ENCODE peak calls at places on chromosomes 6 and 20, in six cellular contexts. One of them, this sample, is unnamed.
A peak's percentile ranks its signal among the peaks of the same experiment; 100 is the strongest.

GRCh38 chr6:67265996-67266768 is 1368.9 kb upstream of the ADGRB3 start:
- DNase-seq in GOT3: no peak
- DNase-seq in NCI-H1105: no peak
- DNase-seq in CD8-positive, alpha-beta T cell: no peak
- DNase-seq in Caki2: no peak
- DNase-seq in activated naive CD8-positive, alpha-beta T cell treated with anti-CD3 and anti-CD28 coated beads, Interleukin-2, amount 50 U/mL, for 24 hours: no peak
- DNase-seq in this sample: no peak

GRCh38 chr20:38131588-38132121 is 33.4 kb downstream of the TGM2 start:
- DNase-seq in GOT3: no peak
- DNase-seq in NCI-H1105: no peak
- DNase-seq in CD8-positive, alpha-beta T cell: no peak
- DNase-seq in Caki2: no peak
- DNase-seq in activated naive CD8-positive, alpha-beta T cell treated with anti-CD3 and anti-CD28 coated beads, Interleukin-2, amount 50 U/mL, for 24 hours: no peak
- DNase-seq in this sample: no peak

GRCh38 chr6:23097569-23097968 is 528.2 kb downstream of the HDGFL1 start:
- DNase-seq in GOT3: no peak
- DNase-seq in NCI-H1105: no peak
- DNase-seq in CD8-positive, alpha-beta T cell: no peak
- DNase-seq in Caki2: no peak
- DNase-seq in activated naive CD8-positive, alpha-beta T cell treated with anti-CD3 and anti-CD28 coated beads, Interleukin-2, amount 50 U/mL, for 24 hours: no peak
- DNase-seq in this sample: no peak

GRCh38 chr6:114304304-114304887 is 38.4 kb downstream of the HS3ST5 start:
- DNase-seq in GOT3: no peak
- DNase-seq in NCI-H1105: peak; percentile 24
- DNase-seq in CD8-positive, alpha-beta T cell: no peak
- DNase-seq in Caki2: no peak
- DNase-seq in activated naive CD8-positive, alpha-beta T cell treated with anti-CD3 and anti-CD28 coated beads, Interleukin-2, amount 50 U/mL, for 24 hours: no peak
- DNase-seq in this sample: peak; percentile 8

GRCh38 chr20:36097331-36097730 is 57.2 kb upstream of the EPB41L1 start:
- DNase-seq in GOT3: no peak
- DNase-seq in NCI-H1105: no peak
- DNase-seq in CD8-positive, alpha-beta T cell: no peak
- DNase-seq in Caki2: peak; percentile 87
- DNase-seq in activated naive CD8-positive, alpha-beta T cell treated with anti-CD3 and anti-CD28 coated beads, Interleukin-2, amount 50 U/mL, for 24 hours: no peak
- DNase-seq in this sample: no peak

GRCh38 chr6:147621280-147621679 is 112.8 kb downstream of the SAMD5 start:
- DNase-seq in GOT3: no peak
- DNase-seq in NCI-H1105: no peak
- DNase-seq in CD8-positive, alpha-beta T cell: no peak
- DNase-seq in Caki2: peak; percentile 95
- DNase-seq in activated naive CD8-positive, alpha-beta T cell treated with anti-CD3 and anti-CD28 coated beads, Interleukin-2, amount 50 U/mL, for 24 hours: no peak
- DNase-seq in this sample: peak; percentile 77

GRCh38 chr20:26276811-26277210 is 580.2 kb upstream of the ZNF337 start:
- DNase-seq in GOT3: no peak
- DNase-seq in NCI-H1105: no peak
- DNase-seq in CD8-positive, alpha-beta T cell: no peak
- DNase-seq in Caki2: no peak
- DNase-seq in activated naive CD8-positive, alpha-beta T cell treated with anti-CD3 and anti-CD28 coated beads, Interleukin-2, amount 50 U/mL, for 24 hours: no peak
- DNase-seq in this sample: no peak

GRCh38 chr20:38975539-38976120 is 13.5 kb downstream of the DHX35 start:
- DNase-seq in GOT3: no peak
- DNase-seq in NCI-H1105: no peak
- DNase-seq in CD8-positive, alpha-beta T cell: no peak
- DNase-seq in Caki2: no peak
- DNase-seq in activated naive CD8-positive, alpha-beta T cell treated with anti-CD3 and anti-CD28 coated beads, Interleukin-2, amount 50 U/mL, for 24 hours: no peak
- DNase-seq in this sample: no peak

GRCh38 chr6:41640436-41640835 is 2.2 kb downstream of the MDFI start:
- DNase-seq in GOT3: no peak
- DNase-seq in NCI-H1105: no peak
- DNase-seq in CD8-positive, alpha-beta T cell: no peak
- DNase-seq in Caki2: no peak
- DNase-seq in activated naive CD8-positive, alpha-beta T cell treated with anti-CD3 and anti-CD28 coated beads, Interleukin-2, amount 50 U/mL, for 24 hours: no peak
- DNase-seq in this sample: no peak

GRCh38 chr20:61054411-61054810 is 197.7 kb upstream of the CDH4 start:
- DNase-seq in GOT3: no peak
- DNase-seq in NCI-H1105: no peak
- DNase-seq in CD8-positive, alpha-beta T cell: no peak
- DNase-seq in Caki2: no peak
- DNase-seq in activated naive CD8-positive, alpha-beta T cell treated with anti-CD3 and anti-CD28 coated beads, Interleukin-2, amount 50 U/mL, for 24 hours: no peak
- DNase-seq in this sample: no peak

GRCh38 chr6:1188199-1188598 is 123.7 kb upstream of the FOXQ1 start:
- DNase-seq in GOT3: no peak
- DNase-seq in NCI-H1105: no peak
- DNase-seq in CD8-positive, alpha-beta T cell: no peak
- DNase-seq in Caki2: no peak
- DNase-seq in activated naive CD8-positive, alpha-beta T cell treated with anti-CD3 and anti-CD28 coated beads, Interleukin-2, amount 50 U/mL, for 24 hours: no peak
- DNase-seq in this sample: no peak

GRCh38 chr6:91476000-91476399 is 889.1 kb upstream of the MAP3K7 start:
- DNase-seq in GOT3: no peak
- DNase-seq in NCI-H1105: no peak
- DNase-seq in CD8-positive, alpha-beta T cell: no peak
- DNase-seq in Caki2: peak; percentile 78
- DNase-seq in activated naive CD8-positive, alpha-beta T cell treated with anti-CD3 and anti-CD28 coated beads, Interleukin-2, amount 50 U/mL, for 24 hours: no peak
- DNase-seq in this sample: peak; percentile 79

GRCh38 chr20:12941025-12941424 is 67.7 kb upstream of the SPTLC3 start:
- DNase-seq in GOT3: no peak
- DNase-seq in NCI-H1105: no peak
- DNase-seq in CD8-positive, alpha-beta T cell: no peak
- DNase-seq in Caki2: no peak
- DNase-seq in activated naive CD8-positive, alpha-beta T cell treated with anti-CD3 and anti-CD28 coated beads, Interleukin-2, amount 50 U/mL, for 24 hours: no peak
- DNase-seq in this sample: peak; percentile 28

GRCh38 chr6:1624071-1624847 is 14.5 kb downstream of the FOXC1 start:
- DNase-seq in GOT3: no peak
- DNase-seq in NCI-H1105: no peak
- DNase-seq in CD8-positive, alpha-beta T cell: no peak
- DNase-seq in Caki2: no peak
- DNase-seq in activated naive CD8-positive, alpha-beta T cell treated with anti-CD3 and anti-CD28 coated beads, Interleukin-2, amount 50 U/mL, for 24 hours: peak; percentile 31
- DNase-seq in this sample: no peak

GRCh38 chr20:59831024-59831900 is 102.2 kb downstream of the SYCP2 start:
- DNase-seq in GOT3: no peak
- DNase-seq in NCI-H1105: no peak
- DNase-seq in CD8-positive, alpha-beta T cell: no peak
- DNase-seq in Caki2: no peak
- DNase-seq in activated naive CD8-positive, alpha-beta T cell treated with anti-CD3 and anti-CD28 coated beads, Interleukin-2, amount 50 U/mL, for 24 hours: no peak
- DNase-seq in this sample: no peak

This sample was measured in HT1080.